ENCODE peak calls at places on chromosomes 16 and 17, in seven cellular contexts. R is NCI-H2171; E is stomach; A is ecto neural progenitor cell; B is Daoy; L is activated CD8-positive, alpha-beta memory T cell treated with anti-CD3 and anti-CD28 coated beads for 24 hours; K is LHCN-M2. W is an unnamed sample.

GRCh38 chr17:36816889-36817288 is 120.4 kb upstream of the LHX1 start:
- DNase-seq in B (no peak), A (no peak), E (no peak), R (no peak), K (no peak), L (no peak), W (no peak)

GRCh38 chr17:62718420-62718819 is 89.7 kb downstream of the MARCHF10 start:
- DNase-seq in E (no peak), B (peak; percentile 75), A (peak; percentile 44), K (no peak), L (peak; percentile 59), R (no peak), W (no peak)

GRCh38 chr17:74670329-74670728 is 42.4 kb downstream of the CD300LF start:
- DNase-seq in K (no peak), L (no peak), B (no peak), E (no peak), A (no peak), R (no peak), W (no peak)

GRCh38 chr17:67364847-67365761 is 1.3 kb downstream of the PSMD12 start:
- DNase-seq in E (no peak), K (no peak), A (no peak), B (no peak), R (no peak), L (no peak), W (no peak)

GRCh38 chr17:18960803-18961511 is 9.0 kb downstream of the SLC5A10 start:
- DNase-seq in B (peak; percentile 83), A (peak; percentile 95), E (peak; percentile 91), L (peak; percentile 95), K (peak; percentile 51), R (no peak), W (no peak)

GRCh38 chr17:40538019-40538935 is 27.0 kb downstream of the CCR7 start:
- DNase-seq in R (no peak), E (no peak), A (no peak), L (peak; percentile 60), B (peak; percentile 61), K (no peak), W (no peak)

GRCh38 chr16:4373356-4373908 is 1.8 kb downstream of the VASN start:
- DNase-seq in R (no peak), B (peak; percentile 61), K (no peak), E (no peak), L (no peak), A (no peak), W (no peak)

GRCh38 chr17:45855691-45856315 is 11.1 kb downstream of the SPPL2C start:
- DNase-seq in E (no peak), K (no peak), L (no peak), A (no peak), B (no peak), R (no peak), W (no peak)

GRCh38 chr16:8426569-8426968 is 163.7 kb downstream of the TMEM114 start:
- DNase-seq in K (no peak), E (no peak), R (no peak), A (no peak), L (no peak), B (no peak), W (no peak)

GRCh38 chr16:12160249-12160648 is 183.7 kb downstream of the SNX29 start:
- DNase-seq in B (no peak), E (no peak), R (no peak), K (peak; percentile 46), L (no peak), A (no peak), W (no peak)

GRCh38 chr16:396605-397004 is 394 bp upstream of the NME4 start:
- DNase-seq in K (peak; percentile 30), A (peak; percentile 73), R (peak; percentile 61), B (peak; percentile 63), E (no peak), L (no peak), W (no peak)

GRCh38 chr17:17032131-17032692 is 10.0 kb upstream of the MPRIP start:
- DNase-seq in A (no peak), R (no peak), B (peak; percentile 93), L (no peak), K (peak; percentile 79), E (peak; percentile 84), W (no peak)

GRCh38 chr17:21214777-21215541 is 998 bp upstream of the TMEM11 start:
- DNase-seq in R (no peak), B (peak; percentile 23), L (no peak), E (no peak), A (peak; percentile 60), K (no peak), W (no peak)

GRCh38 chr17:73393962-73394361 is 82.2 kb upstream of the CDC42EP4 start:
- DNase-seq in E (no peak), R (no peak), B (peak; percentile 79), L (no peak), K (peak; percentile 25), A (no peak), W (no peak)

GRCh38 chr16:10078541-10078949 is 103.7 kb downstream of the GRIN2A start:
- DNase-seq in K (no peak), L (no peak), R (no peak), A (peak; percentile 54), B (peak; percentile 85), E (no peak), W (no peak)

GRCh38 chr16:82660966-82661365 is 34.2 kb downstream of the CDH13 start:
- DNase-seq in A (no peak), B (no peak), E (no peak), L (no peak), K (peak; percentile 64), R (no peak), W (no peak)

GRCh38 chr16:81279375-81279774 is 35.4 kb upstream of the GAN start:
- DNase-seq in L (no peak), R (no peak), K (no peak), B (no peak), A (no peak), E (no peak), W (no peak)

GRCh38 chr17:13359774-13360173 is 242.0 kb downstream of the HS3ST3A1 start:
- DNase-seq in E (no peak), A (no peak), B (no peak), R (no peak), L (no peak), K (no peak), W (no peak)

GRCh38 chr16:2486645-2487516 is 12.0 kb downstream of the TBC1D24 start:
- DNase-seq in R (peak; percentile 31), K (no peak), L (peak; percentile 84), A (no peak), E (peak; percentile 81), B (no peak), W (no peak)

GRCh38 chr16:15055141-15056053 is 477 bp downstream of the NTAN1 start:
- DNase-seq in B (peak; percentile 14), R (peak; percentile 61), L (no peak), E (no peak), K (peak; percentile 48), A (no peak), W (no peak)

GRCh38 chr16:11586856-11587642 is at the start of gene LITAF:
- DNase-seq in E (peak; percentile 78), L (peak; percentile 88), K (no peak), A (peak; percentile 81), R (peak; percentile 33), B (peak; percentile 64), W (no peak)

GRCh38 chr16:68319185-68319908 is 8.5 kb downstream of the PRMT7 start:
- DNase-seq in A (no peak), B (no peak), L (peak; percentile 67), K (no peak), E (no peak), R (no peak), W (no peak)

GRCh38 chr16:77951788-77952187 is 70.6 kb upstream of the CLEC3A start:
- DNase-seq in K (no peak), E (no peak), L (no peak), B (peak; percentile 23), A (no peak), R (no peak), W (no peak)

GRCh38 chr17:35218901-35219300 is 24.0 kb upstream of the SLFN5 start:
- DNase-seq in R (no peak), K (no peak), A (no peak), B (no peak), E (no peak), L (no peak), W (no peak)

GRCh38 chr16:11742041-11742535 is 569 bp downstream of the TXNDC11 start:
- DNase-seq in E (peak; percentile 58), L (peak; percentile 80), A (no peak), R (no peak), K (peak; percentile 18), B (peak; percentile 16), W (no peak)

GRCh38 chr17:50867856-50868438 is 1.8 kb upstream of the TOB1 start:
- DNase-seq in E (no peak), L (no peak), K (no peak), R (no peak), A (no peak), B (no peak), W (no peak)

GRCh38 chr16:53836142-53836541 is 132.2 kb downstream of the FTO start:
- DNase-seq in E (no peak), B (no peak), L (no peak), R (no peak), A (no peak), K (no peak), W (no peak)

GRCh38 chr17:57455063-57455914 is 199.0 kb downstream of the MSI2 start:
- DNase-seq in L (peak; percentile 78), B (no peak), K (peak; percentile 74), E (no peak), R (no peak), A (no peak), W (no peak)

GRCh38 chr17:74328487-74328886 is 2.5 kb downstream of the KIF19 start:
- DNase-seq in L (no peak), A (no peak), R (no peak), E (no peak), K (no peak), B (no peak), W (no peak)

GRCh38 chr16:83920894-83921491 is 22.1 kb downstream of the MLYCD start:
- DNase-seq in A (no peak), L (no peak), B (no peak), E (no peak), R (no peak), K (no peak), W (no peak)

GRCh38 chr16:64898159-64898558 is 223.7 kb downstream of the CDH11 start:
- DNase-seq in A (no peak), K (no peak), E (no peak), L (no peak), B (no peak), R (no peak), W (no peak)

GRCh38 chr17:3888343-3889171 is 4.3 kb downstream of the CAMKK1 start:
- DNase-seq in K (peak; percentile 82), A (no peak), E (peak; percentile 81), R (peak; percentile 94), L (no peak), B (peak; percentile 97), W (peak; percentile 97)

GRCh38 chr16:77807-78443 is at the start of gene MPG:
- DNase-seq in E (peak; percentile 87), R (peak; percentile 60), K (peak; percentile 79), A (peak; percentile 85), B (peak; percentile 85), L (peak; percentile 94), W (no peak)

GRCh38 chr17:17700251-17700969 is 19.2 kb downstream of the RAI1 start:
- DNase-seq in K (no peak), L (no peak), E (peak; percentile 47), R (no peak), B (no peak), A (peak; percentile 75), W (no peak)

GRCh38 chr17:31452101-31452500 is 60.6 kb downstream of the RAB11FIP4 start:
- DNase-seq in A (no peak), B (no peak), E (no peak), R (no peak), L (no peak), K (no peak), W (no peak)

GRCh38 chr16:88770459-88771293 is 14.3 kb downstream of the PIEZO1 start:
- DNase-seq in L (peak; percentile 75), E (peak; percentile 40), A (peak; percentile 89), R (peak; percentile 63), K (peak; percentile 86), B (peak; percentile 95), W (no peak)

GRCh38 chr16:2692251-2692947 is 10.1 kb downstream of the KCTD5 start:
- DNase-seq in R (no peak), A (no peak), B (no peak), K (peak; percentile 31), L (no peak), E (no peak), W (no peak)

GRCh38 chr16:26673011-26673410 is 393.7 kb upstream of the C16orf82 start:
- DNase-seq in B (no peak), R (no peak), L (no peak), E (no peak), K (no peak), A (peak; percentile 29), W (no peak)